ENCODE peak calls at places on chromosomes 6 and 20, in five cellular contexts. R is smooth muscle cell of the brain vasculature, H is hepatocyte, T is LoVo, Z is anterior cingulate cortex. M is an unnamed sample.

GRCh38 chr6:136118787-136119186 is 131.3 kb downstream of the MTFR2 start:
- DNase-seq in H (no peak), Z (no peak), T (no peak), R (no peak), M (no peak)

GRCh38 chr6:76885861-76886301 is 577.4 kb downstream of the HTR1B start:
- DNase-seq in R (no peak), Z (no peak), H (no peak), T (no peak), M (no peak)

GRCh38 chr6:46612645-46613044 is 40.0 kb downstream of the CYP39A1 start:
- DNase-seq in Z (no peak), R (no peak), T (no peak), H (no peak), M (no peak)

GRCh38 chr6:30555428-30556005 is 772 bp downstream of the GNL1 start:
- DNase-seq in T (no peak), Z (no peak), H (peak), R (no peak), M (no peak)

GRCh38 chr6:149201068-149201655 is 116.3 kb upstream of the TAB2 start:
- DNase-seq in T (no peak), R (peak), H (no peak), Z (no peak), M (no peak)

GRCh38 chr6:135801755-135802154 is 49.7 kb upstream of the PDE7B start:
- DNase-seq in H (no peak), R (no peak), Z (no peak), T (no peak), M (no peak)

GRCh38 chr20:2688041-2688591 is 4.5 kb upstream of the EBF4 start:
- DNase-seq in R (no peak), T (no peak), H (peak), Z (no peak), M (peak)

GRCh38 chr6:122868137-122868536 is 79.1 kb downstream of the SMPDL3A start:
- DNase-seq in R (no peak), T (no peak), Z (no peak), H (no peak), M (no peak)

GRCh38 chr6:7282097-7282906 is 30.7 kb downstream of the SSR1 start:
- DNase-seq in T (no peak), Z (no peak), H (no peak), R (no peak), M (no peak)

GRCh38 chr6:102458990-102459389 is 1065.5 kb downstream of the GRIK2 start:
- DNase-seq in T (no peak), R (no peak), Z (no peak), H (no peak), M (no peak)

GRCh38 chr6:109612268-109612667 is 78.7 kb downstream of the AK9 start:
- DNase-seq in T (no peak), R (no peak), H (no peak), Z (no peak), M (no peak)

GRCh38 chr6:151191477-151191995 is 48.2 kb upstream of the AKAP12 start:
- DNase-seq in H (no peak), Z (no peak), T (no peak), R (no peak), M (no peak)

GRCh38 chr6:50602191-50602810 is 111.0 kb upstream of the TFAP2D start:
- DNase-seq in T (peak), Z (no peak), R (no peak), H (peak), M (no peak)

GRCh38 chr6:89999154-89999553 is 104.9 kb downstream of the GJA10 start:
- DNase-seq in R (no peak), T (peak), H (no peak), Z (no peak), M (no peak)

GRCh38 chr6:22015944-22016343 is 280.9 kb downstream of the PRL start:
- DNase-seq in Z (no peak), T (no peak), R (no peak), H (no peak), M (no peak)

GRCh38 chr6:35754452-35755321 is 17.9 kb downstream of the ARMC12 start:
- DNase-seq in R (no peak), H (no peak), T (no peak), Z (no peak), M (no peak)

GRCh38 chr20:46905364-46906125 is 10.9 kb downstream of the EYA2 start:
- DNase-seq in R (no peak), Z (no peak), T (no peak), H (no peak), M (no peak)

GRCh38 chr20:1299522-1299921 is 29.4 kb downstream of the SDCBP2 start:
- DNase-seq in Z (no peak), T (no peak), H (no peak), R (no peak), M (peak)

GRCh38 chr20:37901667-37902503 is 1.0 kb upstream of the VSTM2L start:
- DNase-seq in R (no peak), H (peak), T (no peak), Z (no peak), M (no peak)

GRCh38 chr6:137271245-137272183 is 52.3 kb upstream of the IFNGR1 start:
- DNase-seq in Z (no peak), R (no peak), T (peak), H (peak), M (no peak)

GRCh38 chr20:60009826-60010616 is 51.8 kb downstream of the CDH26 start:
- DNase-seq in T (no peak), R (no peak), H (no peak), Z (no peak), M (no peak)

GRCh38 chr20:15012551-15012950 is 675.1 kb upstream of the FLRT3 start:
- DNase-seq in R (no peak), T (no peak), Z (no peak), H (no peak), M (no peak)

GRCh38 chr20:63547484-63548480 is at the start of gene SRMS:
- DNase-seq in R (no peak), Z (no peak), T (no peak), H (no peak), M (no peak)

GRCh38 chr6:51648236-51648635 is 439.2 kb downstream of the PKHD1 start:
- DNase-seq in Z (no peak), T (no peak), H (no peak), R (no peak), M (no peak)

GRCh38 chr6:15305496-15305895 is 59.6 kb downstream of the JARID2 start:
- DNase-seq in R (no peak), Z (no peak), T (no peak), H (no peak), M (no peak)

GRCh38 chr6:11193434-11193833 is 39.0 kb downstream of the NEDD9 start:
- DNase-seq in H (no peak), R (no peak), T (no peak), Z (no peak), M (no peak)

GRCh38 chr6:75424610-75425548 is 68.7 kb downstream of the FILIP1 start:
- DNase-seq in R (no peak), T (no peak), Z (no peak), H (no peak), M (no peak)

GRCh38 chr6:138972226-138972665 is 15.8 kb downstream of the REPS1 start:
- DNase-seq in R (no peak), H (no peak), Z (no peak), T (no peak), M (no peak)

GRCh38 chr20:34389206-34389953 is 26.3 kb downstream of the ITCH start:
- DNase-seq in R (no peak), Z (no peak), T (peak), H (no peak), M (no peak)

GRCh38 chr6:1987640-1988039 is 257.8 kb downstream of the GMDS start:
- DNase-seq in R (peak), Z (no peak), H (no peak), T (peak), M (no peak)